ENCODE peak calls at places on chromosomes 2 and 18, in ten cellular contexts. P is fibroblast of lung; H is brain microvascular endothelial cell; I is CD8-positive, alpha-beta T cell; L is left ventricle myocardium inferior; Q is WERI-Rb-1; N is tibial nerve; X is HCT116; Y is Peyer's patch; Z is ovary. A is an unnamed sample.
A peak's percentile ranks its signal among the peaks of the same experiment; 100 is the strongest.

GRCh38 chr2:69616755-69617154 is 26.8 kb downstream of the AAK1 start:
- DNase-seq in P (peak; percentile 47), H (no peak), I (no peak), L (no peak), Q (no peak), N (no peak), X (peak; percentile 36), Y (no peak), Z (no peak), A (no peak)

GRCh38 chr2:184597571-184597980 is 753 bp upstream of the ZNF804A start:
- DNase-seq in P (peak; percentile 69), H (peak; percentile 49), I (no peak), L (peak; percentile 10), Q (peak; percentile 8), N (peak; percentile 8), X (peak; percentile 26), Y (peak; percentile 29), Z (no peak), A (no peak)

GRCh38 chr18:78622251-78622953 is 357.2 kb upstream of the SALL3 start:
- DNase-seq in P (no peak), H (no peak), I (no peak), L (no peak), Q (peak; percentile 3), N (no peak), X (no peak), Y (no peak), Z (no peak), A (no peak)

GRCh38 chr2:70939001-70939846 is 3.5 kb downstream of the ATP6V1B1 start:
- DNase-seq in P (no peak), H (no peak), I (no peak), L (no peak), Q (peak; percentile 80), N (no peak), X (no peak), Y (no peak), Z (no peak), A (no peak)

GRCh38 chr2:142165790-142166189 is 35.0 kb upstream of the LRP1B start:
- DNase-seq in P (peak; percentile 49), H (peak; percentile 88), I (no peak), L (no peak), Q (peak; percentile 66), N (no peak), X (peak; percentile 47), Y (no peak), Z (no peak), A (no peak)

GRCh38 chr2:241844066-241844728 is 14.5 kb downstream of the PDCD1 start:
- DNase-seq in P (peak; percentile 67), H (no peak), I (peak; percentile 59), L (peak; percentile 84), Q (no peak), N (peak; percentile 37), X (peak; percentile 32), Y (peak; percentile 59), Z (peak; percentile 72), A (no peak)

GRCh38 chr2:165847001-165847400 is 53.0 kb upstream of the GALNT3 start:
- DNase-seq in P (no peak), H (no peak), I (no peak), L (no peak), Q (no peak), N (no peak), X (no peak), Y (no peak), Z (no peak), A (no peak)

GRCh38 chr18:48643262-48643661 is 104.4 kb downstream of the CTIF start:
- DNase-seq in P (peak; percentile 48), H (no peak), I (no peak), L (no peak), Q (no peak), N (no peak), X (no peak), Y (no peak), Z (no peak), A (no peak)

GRCh38 chr2:214671330-214671850 is 138.1 kb downstream of the BARD1 start:
- DNase-seq in P (peak; percentile 14), H (no peak), I (no peak), L (no peak), Q (no peak), N (no peak), X (no peak), Y (no peak), Z (no peak), A (no peak)

GRCh38 chr2:26561376-26561775 is 79.8 kb downstream of the CIB4 start:
- DNase-seq in P (no peak), H (no peak), I (no peak), L (no peak), Q (no peak), N (no peak), X (no peak), Y (no peak), Z (no peak), A (no peak)

GRCh38 chr2:42141687-42142475 is 27.3 kb upstream of the EML4 start:
- DNase-seq in P (peak; percentile 93), H (peak; percentile 96), I (no peak), L (peak; percentile 58), Q (no peak), N (peak; percentile 49), X (no peak), Y (peak; percentile 51), Z (peak; percentile 44), A (no peak)

GRCh38 chr2:133197156-133197555 is 371.1 kb downstream of the NCKAP5 start:
- DNase-seq in P (no peak), H (no peak), I (no peak), L (no peak), Q (no peak), N (no peak), X (no peak), Y (no peak), Z (no peak), A (no peak)
- H3K27ac ChIP-seq in P (no peak overlapping the region), H (no peak overlapping the region), I (no peak overlapping the region), L (no peak overlapping the region), Q (no peak overlapping the region), N (no peak overlapping the region), X (no peak overlapping the region), Y (no peak overlapping the region), Z (no peak overlapping the region), A (no peak overlapping the region)

GRCh38 chr2:219620546-219620945 is 6.9 kb upstream of the SLC4A3 start:
- DNase-seq in P (no peak), H (no peak), I (no peak), L (no peak), Q (no peak), N (no peak), X (no peak), Y (no peak), Z (no peak), A (no peak)

GRCh38 chr2:219616550-219616949 is 10.9 kb upstream of the SLC4A3 start:
- DNase-seq in P (no peak), H (no peak), I (no peak), L (peak; percentile 60), Q (no peak), N (no peak), X (no peak), Y (no peak), Z (no peak), A (no peak)

GRCh38 chr2:219622472-219622871 is 5.0 kb upstream of the SLC4A3 start:
- DNase-seq in P (no peak), H (no peak), I (no peak), L (no peak), Q (no peak), N (no peak), X (no peak), Y (no peak), Z (no peak), A (no peak)

GRCh38 chr2:219618733-219619122 is 8.7 kb upstream of the SLC4A3 start:
- DNase-seq in P (no peak), H (no peak), I (no peak), L (no peak), Q (no peak), N (no peak), X (no peak), Y (no peak), Z (no peak), A (no peak)

DNA sequence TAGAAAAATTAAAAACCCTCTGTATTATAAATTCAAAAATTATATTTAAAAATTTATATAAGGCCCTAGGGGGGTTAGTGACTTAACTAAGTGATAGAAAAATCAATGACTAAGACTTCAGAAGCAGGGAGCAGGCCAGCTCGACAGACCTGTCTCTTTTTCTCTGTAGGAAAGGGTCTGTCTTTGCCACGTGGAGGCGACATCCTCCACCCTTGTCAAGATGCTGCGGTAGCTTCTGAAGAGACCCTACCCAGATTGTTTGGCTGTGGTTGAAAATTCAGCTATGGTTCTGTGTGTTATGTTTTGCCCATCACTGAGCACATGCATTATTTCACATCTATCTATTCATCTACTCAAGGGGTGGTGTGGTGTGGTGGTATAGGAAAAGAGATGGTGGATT is 8.2 kb upstream of the SLC4A3 start:
- DNase-seq in P (no peak), H (no peak), I (no peak), L (no peak), Q (peak; percentile 47), N (no peak), X (no peak), Y (no peak), Z (no peak), A (no peak)
- TF ChIP-seq CTCF in P (peak; percentile 8), H (peak; percentile 17), I (no peak), L (no peak), Q (peak; percentile 64), N (no peak), X (no peak), Y (no peak), Z (no peak), A (no peak)

DNA sequence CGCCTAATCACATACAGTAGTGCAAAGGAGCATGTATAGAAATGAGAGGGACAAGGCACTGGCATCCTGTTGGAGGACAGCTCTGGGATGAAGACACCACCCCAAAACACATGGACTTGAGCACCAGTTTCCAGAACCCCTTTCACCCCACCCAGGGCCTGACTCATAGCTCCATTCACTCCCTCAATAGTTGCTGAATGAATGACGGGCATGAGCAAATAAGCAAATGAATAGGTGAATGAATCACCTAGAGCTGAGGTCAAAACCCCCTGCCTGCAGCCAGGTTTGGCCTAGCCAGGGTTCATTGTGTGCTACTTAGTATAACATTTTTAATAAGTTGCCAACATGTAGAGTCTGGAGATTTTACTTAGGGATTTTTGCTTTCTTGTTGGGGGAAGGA is 66.4 kb downstream of the NRP2 start:
- DNase-seq in P (peak; percentile 80), H (no peak), I (no peak), L (no peak), Q (no peak), N (no peak), X (no peak), Y (no peak), Z (no peak), A (no peak)
- H3K27ac ChIP-seq in P (no peak overlapping the region), H (no peak overlapping the region), I (no peak overlapping the region), L (no peak overlapping the region), Q (no peak overlapping the region), N (no peak overlapping the region), X (no peak overlapping the region), Y (no peak overlapping the region), Z (no peak overlapping the region), A (peak overlapping the region; percentile 84)

DNA sequence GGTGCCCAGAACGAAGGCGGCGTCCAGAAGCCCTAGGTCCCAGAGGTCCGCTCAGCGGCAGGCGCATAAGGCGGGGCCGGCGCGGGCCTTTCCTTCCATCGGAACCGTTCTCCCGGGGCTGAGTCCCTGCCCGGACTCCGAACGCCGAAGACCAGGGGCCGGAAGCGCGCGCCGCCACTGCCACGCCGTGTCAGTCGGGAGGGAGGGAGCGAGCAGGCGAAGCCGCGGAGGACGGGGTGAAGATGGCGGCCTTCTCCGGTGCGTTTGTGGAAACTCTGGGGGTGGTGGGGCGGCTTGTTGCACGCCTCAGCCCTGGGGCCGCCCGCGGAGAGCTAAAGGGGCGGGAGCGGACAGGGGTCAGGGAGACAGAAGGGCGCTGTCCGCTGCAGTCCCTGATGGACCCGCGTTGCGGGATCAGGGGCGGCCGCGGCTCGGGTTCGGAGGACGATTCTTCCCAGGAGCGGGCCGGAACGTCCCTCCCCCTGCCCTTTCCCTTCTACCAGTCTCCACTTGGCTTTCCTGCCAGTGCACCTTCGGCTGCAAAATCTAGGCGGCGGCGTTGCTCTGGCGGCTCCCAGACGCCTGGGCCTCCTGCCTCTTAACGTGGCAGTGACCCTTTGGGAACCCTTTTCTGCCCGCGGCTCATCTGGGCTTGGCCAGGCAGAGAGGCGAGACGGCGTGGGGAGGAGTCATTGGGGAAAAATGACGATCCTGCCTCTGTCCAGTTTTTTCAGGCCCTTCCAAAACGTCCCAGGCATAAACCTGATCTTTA is at the start of gene DDX1:
- DNase-seq in P (peak; percentile 83), H (peak; percentile 67), I (peak; percentile 82), L (peak; percentile 84), Q (peak; percentile 88), N (peak; percentile 69), X (peak; percentile 54), Y (peak; percentile 74), Z (peak; percentile 73), A (peak; percentile 37)
- TF ChIP-seq CTCF in P (no peak), H (no peak), I (no peak), L (peak; percentile 15), Q (peak; percentile 13), N (no peak), X (no peak), Y (no peak), Z (peak; percentile 10), A (no peak)